ENCODE peak calls at places on chromosome 18, in five cellular contexts. W is heart left ventricle, I is mesothelial cell of epicardium, K is fibroblast of the aortic adventitia, R is dorsolateral prefrontal cortex. V is an unnamed sample.

GRCh38 chr18:69908838-69909237 is 38.8 kb downstream of the CD226 start:
- DNase-seq in R (no peak), W (no peak), I (no peak), K (no peak), V (no peak)

GRCh38 chr18:3032721-3033120 is 19.8 kb upstream of the LPIN2 start:
- DNase-seq in W (no peak), R (no peak), K (no peak), I (no peak), V (no peak)

GRCh38 chr18:49055787-49056186 is 105.0 kb upstream of the SMAD7 start:
- DNase-seq in R (no peak), W (peak), I (no peak), K (peak), V (peak)

GRCh38 chr18:50734886-50735285 is 84.9 kb downstream of the MRO start:
- DNase-seq in I (no peak), W (no peak), K (no peak), R (no peak), V (no peak)

GRCh38 chr18:72458256-72458655 is 85.9 kb downstream of the CBLN2 start:
- DNase-seq in I (no peak), W (no peak), K (no peak), R (no peak), V (no peak)

GRCh38 chr18:22547807-22548561 is 130.3 kb upstream of the CTAGE1 start:
- DNase-seq in R (no peak), I (no peak), W (no peak), K (no peak), V (no peak)

GRCh38 chr18:48851563-48851962 is 99.2 kb downstream of the SMAD7 start:
- DNase-seq in I (no peak), W (peak), R (no peak), K (peak), V (no peak)

GRCh38 chr18:69596345-69596744 is 195.7 kb downstream of the DOK6 start:
- DNase-seq in I (no peak), R (no peak), K (no peak), W (no peak), V (no peak)

GRCh38 chr18:48771641-48772380 is 179.0 kb downstream of the SMAD7 start:
- DNase-seq in K (no peak), W (peak), I (no peak), R (no peak), V (no peak)

GRCh38 chr18:39591647-39592046 is 2026.0 kb upstream of the CELF4 start:
- DNase-seq in K (no peak), W (no peak), R (no peak), I (no peak), V (no peak)

GRCh38 chr18:51185075-51185474 is 12.4 kb downstream of the MEX3C start:
- DNase-seq in W (no peak), R (no peak), I (no peak), K (no peak), V (no peak)

GRCh38 chr18:77482190-77482928 is 232.7 kb downstream of the GALR1 start:
- DNase-seq in W (no peak), R (no peak), I (no peak), K (no peak), V (no peak)

GRCh38 chr18:54444309-54444914 is 86.7 kb downstream of the C18orf54 start:
- DNase-seq in W (peak), K (peak), R (peak), I (no peak), V (no peak)

GRCh38 chr18:3758531-3758930 is 308.6 kb downstream of the TGIF1 start:
- DNase-seq in W (no peak), K (peak), R (no peak), I (no peak), V (no peak)

GRCh38 chr18:2917255-2918047 is 70.6 kb downstream of the EMILIN2 start:
- DNase-seq in R (no peak), W (no peak), I (no peak), K (no peak), V (no peak)

GRCh38 chr18:47545613-47546012 is 294.2 kb upstream of the SKOR2 start:
- DNase-seq in I (no peak), R (no peak), W (no peak), K (no peak), V (no peak)

GRCh38 chr18:54926593-54927297 is 32.5 kb downstream of the CCDC68 start:
- DNase-seq in W (no peak), K (peak), R (no peak), I (no peak), V (no peak)

GRCh38 chr18:31410716-31411483 is 34.3 kb downstream of the DSG4 start:
- DNase-seq in W (no peak), R (no peak), K (no peak), I (no peak), V (no peak)
- TF ChIP-seq CTCF in W (no peak), R (no peak), K (no peak), I (no peak), V (no peak)

GRCh38 chr18:62957885-62958472 is 242.6 kb downstream of the PHLPP1 start:
- DNase-seq in W (peak), R (no peak), K (peak), I (no peak), V (peak)
- TF ChIP-seq CTCF in W (peak), R (peak), K (peak), I (peak), V (peak)

DNA sequence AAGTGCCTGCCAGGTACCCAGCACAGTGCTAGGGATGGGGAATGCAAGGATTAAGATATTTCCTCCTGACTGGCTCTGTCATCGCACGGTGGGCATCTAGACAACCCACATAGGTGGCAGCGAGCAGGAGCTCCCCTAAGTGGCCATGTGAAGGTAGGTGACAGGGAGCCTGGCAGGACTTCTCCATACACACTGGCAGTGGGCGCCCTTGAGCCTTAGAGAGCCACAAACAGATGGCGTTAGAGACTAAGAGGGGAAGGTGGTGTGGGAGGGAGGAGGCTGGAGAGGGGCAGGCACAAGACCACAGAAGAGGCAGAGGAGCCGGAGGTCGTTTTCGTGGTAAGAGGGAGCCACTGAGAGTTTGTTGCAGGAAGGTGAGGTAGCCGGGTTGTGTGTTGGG is 15.2 kb downstream of the PRELID3A start:
- DNase-seq in I (no peak), K (no peak), R (peak), W (no peak), V (no peak)
- TF ChIP-seq CTCF in I (no peak), K (no peak), R (no peak), W (no peak), V (no peak)

DNA sequence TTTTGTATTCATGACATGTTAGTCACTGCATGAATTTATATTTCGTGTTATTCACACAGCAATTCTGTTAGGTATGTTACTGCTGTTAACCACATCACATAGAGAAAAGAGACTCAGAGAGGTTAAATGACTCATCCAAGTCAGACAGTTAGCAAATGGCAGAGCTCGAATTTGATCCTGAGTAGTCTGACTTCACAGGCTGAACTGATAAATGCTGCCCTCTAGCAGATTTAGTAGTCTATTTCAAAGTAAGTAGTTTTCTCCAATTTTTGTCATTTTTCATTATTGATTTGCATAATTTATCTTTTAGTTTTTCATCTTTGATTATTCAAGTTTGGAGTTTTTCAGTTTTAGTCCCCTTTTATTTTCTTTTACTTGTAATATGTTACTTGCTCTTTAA is 58.3 kb downstream of the WDR7 start:
- DNase-seq in R (no peak), I (no peak), W (no peak), K (peak), V (no peak)
- TF ChIP-seq CTCF in R (peak), I (no peak), W (no peak), K (no peak), V (peak)

DNA sequence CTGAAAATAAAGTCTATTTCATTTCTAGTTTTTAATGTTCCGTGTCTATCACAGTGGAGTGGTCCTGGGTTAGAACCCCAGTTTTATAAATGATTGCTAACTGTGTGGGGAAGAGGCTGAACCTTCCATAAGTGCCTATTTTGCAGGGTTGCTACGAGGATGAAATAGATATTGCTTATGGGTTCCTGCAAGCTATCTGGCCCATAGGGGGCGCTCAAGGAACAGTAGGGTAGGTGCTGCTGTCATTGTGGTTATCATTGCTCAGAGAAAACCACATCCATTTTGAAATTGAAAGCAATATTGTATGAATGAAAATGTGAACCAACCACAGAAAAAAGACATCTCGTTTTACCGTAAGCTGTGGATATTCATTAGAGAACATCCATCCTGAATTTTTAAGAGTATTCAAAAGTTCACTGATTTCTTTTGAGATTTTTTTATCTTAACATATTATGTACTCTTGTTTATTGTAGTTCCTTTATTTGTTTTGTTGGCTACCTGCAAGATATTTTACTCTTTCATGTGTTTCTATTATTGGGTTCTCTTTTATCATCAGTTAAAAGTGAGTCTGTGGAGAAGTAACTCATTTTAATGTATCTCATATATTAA is 261.6 kb downstream of the NAPG start:
- DNase-seq in R (peak), I (peak), K (peak), W (peak), V (peak)
- TF ChIP-seq CTCF in R (peak), I (peak), K (peak), W (peak), V (peak)

GRCh38 chr18:12886498-12887126 is 2.6 kb upstream of the PTPN2 start:
- DNase-seq in K (no peak), I (no peak), W (no peak), R (no peak), V (no peak)
- TF ChIP-seq CTCF in K (peak), I (no peak), W (peak), R (peak), V (no peak)

GRCh38 chr18:58180738-58181353 is 136.8 kb downstream of the NEDD4L start:
- DNase-seq in I (no peak), K (peak), R (no peak), W (no peak), V (peak)

GRCh38 chr18:58180172-58180571 is 136.1 kb downstream of the NEDD4L start:
- DNase-seq in K (no peak), I (no peak), W (no peak), R (no peak), V (no peak)

GRCh38 chr18:58178476-58178875 is 134.4 kb downstream of the NEDD4L start:
- DNase-seq in R (no peak), W (no peak), I (no peak), K (peak), V (no peak)

GRCh38 chr18:58186258-58186948 is 142.4 kb downstream of the NEDD4L start:
- DNase-seq in K (no peak), R (peak), I (no peak), W (no peak), V (no peak)

DNA sequence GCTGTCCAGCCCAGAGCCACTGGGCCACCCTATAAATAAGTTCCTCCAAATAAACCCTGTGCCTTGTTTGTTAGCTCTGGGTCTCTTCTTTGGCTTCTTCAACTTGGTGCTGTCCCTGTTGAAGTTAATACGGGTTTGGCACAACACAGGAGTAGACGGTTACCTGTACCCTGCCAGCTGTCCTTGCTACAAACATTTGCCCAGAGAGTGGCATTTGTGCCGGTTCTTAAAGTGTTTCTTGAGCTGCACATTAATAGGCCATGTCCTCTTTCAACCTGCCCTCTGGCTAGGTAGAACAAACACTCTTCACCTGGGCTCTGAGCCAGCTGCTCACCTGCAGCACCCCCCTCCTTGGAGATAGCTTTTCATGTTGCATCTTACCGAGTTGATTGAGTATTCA is 139.2 kb downstream of the NEDD4L start:
- DNase-seq in R (no peak), I (no peak), W (no peak), K (no peak), V (no peak)
- TF ChIP-seq CTCF in R (no peak), I (no peak), W (no peak), K (no peak), V (no peak)

V was measured in natural killer cell.